ENCODE peak calls at places on chromosomes 6 and 20, in seven cellular contexts. W is HS-27A; G is activated CD8-positive, alpha-beta memory T cell treated with anti-CD3 and anti-CD28 coated beads, Interleukin-2, amount 50 U/mL, for 48 hours; C is HS-5; R is kidney glomerular epithelial cell; H is left ventricle myocardium inferior; B is prostate gland. S is an unnamed sample.

GRCh38 chr6:21522773-21523490 is 70.6 kb upstream of the SOX4 start:
- DNase-seq in W (no peak), G (no peak), C (no peak), R (no peak), H (no peak), B (no peak), S (no peak)

GRCh38 chr6:46925563-46926253 is 4.0 kb upstream of the ADGRF5 start:
- DNase-seq in W (peak; percentile 22), G (no peak), C (peak; percentile 64), R (peak; percentile 67), H (no peak), B (no peak), S (peak; percentile 55)

GRCh38 chr20:40471261-40471629 is 217.8 kb downstream of the MAFB start:
- DNase-seq in W (no peak), G (no peak), C (no peak), R (no peak), H (no peak), B (no peak), S (no peak)

GRCh38 chr6:15897063-15897934 is 231.6 kb upstream of the MYLIP start:
- DNase-seq in W (no peak), G (no peak), C (no peak), R (no peak), H (peak; percentile 19), B (no peak), S (no peak)

GRCh38 chr6:33502486-33502885 is 48.1 kb downstream of the ZBTB9 start:
- DNase-seq in W (no peak), G (no peak), C (no peak), R (no peak), H (no peak), B (no peak), S (no peak)

GRCh38 chr6:166454692-166455515 is 72.2 kb upstream of the MPC1 start:
- DNase-seq in W (no peak), G (no peak), C (no peak), R (no peak), H (no peak), B (no peak), S (no peak)

GRCh38 chr6:9699890-9700289 is 715.0 kb downstream of the TFAP2A start:
- DNase-seq in W (no peak), G (no peak), C (no peak), R (no peak), H (no peak), B (no peak), S (no peak)

GRCh38 chr6:126118934-126119333 is 132.6 kb downstream of the TRMT11 start:
- DNase-seq in W (peak; percentile 51), G (no peak), C (no peak), R (no peak), H (no peak), B (no peak), S (no peak)

GRCh38 chr6:158290040-158290439 is 22.2 kb upstream of the TULP4 start:
- DNase-seq in W (no peak), G (no peak), C (no peak), R (no peak), H (no peak), B (no peak), S (no peak)

GRCh38 chr6:41558033-41558807 is 12.0 kb downstream of the FOXP4 start:
- DNase-seq in W (no peak), G (no peak), C (no peak), R (no peak), H (no peak), B (no peak), S (no peak)

GRCh38 chr6:148289153-148289552 is 53.5 kb upstream of the SASH1 start:
- DNase-seq in W (no peak), G (no peak), C (no peak), R (no peak), H (no peak), B (no peak), S (no peak)

GRCh38 chr20:32672982-32673727 is 586 bp downstream of the C20orf203 start:
- DNase-seq in W (no peak), G (peak; percentile 78), C (no peak), R (no peak), H (no peak), B (no peak), S (no peak)

GRCh38 chr6:29734046-29735018 is 11.1 kb downstream of the HLA-F start:
- DNase-seq in W (no peak), G (no peak), C (no peak), R (no peak), H (no peak), B (no peak), S (no peak)

GRCh38 chr6:113433506-113433991 is 423.6 kb upstream of the MARCKS start:
- DNase-seq in W (no peak), G (no peak), C (peak; percentile 38), R (no peak), H (peak; percentile 28), B (peak; percentile 92), S (peak; percentile 65)

GRCh38 chr6:64330694-64331309 is 695.2 kb downstream of the PHF3 start:
- DNase-seq in W (peak; percentile 24), G (peak; percentile 58), C (peak; percentile 38), R (peak; percentile 44), H (peak; percentile 58), B (peak; percentile 47), S (peak; percentile 80)

GRCh38 chr6:147586044-147586443 is 77.6 kb downstream of the SAMD5 start:
- DNase-seq in W (no peak), G (no peak), C (no peak), R (no peak), H (no peak), B (peak; percentile 32), S (no peak)